ENCODE peak calls at places on chromosome 20, in nine cellular contexts. S is endothelial cell, M is iPS-NIHi11, L is MG63, V is cardiac muscle cell, Z is EL, J is IMR-90, U is Ammon's horn, F is HEK293T. H is an unnamed sample.

GRCh38 chr20:2761885-2762284 is 38.5 kb downstream of the CPXM1 start:
- DNase-seq in M (no peak), Z (no peak), S (no peak), F (no peak), J (no peak), L (no peak), V (no peak), U (no peak), H (no peak)

GRCh38 chr20:49925901-49926454 is 10.2 kb upstream of the RNF114 start:
- DNase-seq in L (no peak), V (no peak), S (no peak), J (no peak), M (no peak), F (no peak), Z (no peak), U (no peak), H (no peak)

GRCh38 chr20:48287552-48288170 is 502.4 kb upstream of the SULF2 start:
- DNase-seq in V (no peak), F (no peak), U (no peak), S (no peak), Z (no peak), L (no peak), M (no peak), J (no peak), H (no peak)

GRCh38 chr20:36562724-36563123 is 10.7 kb upstream of the TGIF2 start:
- DNase-seq in U (no peak), V (no peak), Z (no peak), J (no peak), S (no peak), L (no peak), M (no peak), F (no peak), H (no peak)

GRCh38 chr20:36350439-36350838 is 44.3 kb downstream of the DLGAP4 start:
- DNase-seq in F (no peak), M (no peak), U (no peak), L (no peak), J (no peak), Z (no peak), V (no peak), S (no peak), H (no peak)

GRCh38 chr20:63739129-63740069 is at the start of gene SLC2A4RG:
- DNase-seq in U (peak; percentile 79), Z (peak; percentile 80), S (peak; percentile 75), M (peak; percentile 99), F (peak; percentile 94), J (peak; percentile 62), L (peak; percentile 79), V (peak; percentile 92), H (no peak)

GRCh38 chr20:53918949-53919361 is 151.4 kb downstream of the BCAS1 start:
- DNase-seq in L (no peak), M (peak; percentile 83), U (no peak), V (peak; percentile 55), J (no peak), S (peak; percentile 36), F (peak; percentile 66), Z (no peak), H (no peak)

GRCh38 chr20:2206957-2207769 is 88.6 kb upstream of the TGM3 start:
- DNase-seq in L (peak; percentile 75), S (peak; percentile 89), F (peak; percentile 84), J (peak; percentile 28), V (peak; percentile 89), U (peak; percentile 71), Z (peak; percentile 76), M (peak; percentile 92), H (peak; percentile 56)

GRCh38 chr20:52105573-52106422 is 85.8 kb downstream of the ZFP64 start:
- DNase-seq in M (peak; percentile 84), F (peak; percentile 40), J (peak; percentile 23), L (no peak), V (peak; percentile 47), S (peak; percentile 31), Z (peak; percentile 53), U (no peak), H (no peak)

GRCh38 chr20:46089338-46090094 is at the start of gene NCOA5:
- DNase-seq in L (peak; percentile 99), M (peak; percentile 97), F (peak; percentile 92), J (peak; percentile 95), U (peak; percentile 98), S (peak; percentile 95), V (peak; percentile 98), Z (peak; percentile 96), H (peak; percentile 85)

GRCh38 chr20:37447688-37448087 is 73.4 kb upstream of the NNAT start:
- DNase-seq in J (no peak), M (no peak), S (no peak), F (no peak), U (no peak), Z (no peak), V (no peak), L (no peak), H (no peak)

GRCh38 chr20:25012616-25013189 is 20.2 kb upstream of the APMAP start:
- DNase-seq in M (no peak), V (no peak), F (no peak), U (no peak), Z (no peak), J (no peak), L (no peak), S (no peak), H (no peak)

GRCh38 chr20:8334641-8335040 is 202.6 kb downstream of the PLCB1 start:
- DNase-seq in U (no peak), L (no peak), S (no peak), M (peak; percentile 10), F (no peak), Z (no peak), J (no peak), V (no peak), H (no peak)

GRCh38 chr20:50100552-50100951 is 12.4 kb downstream of the UBE2V1 start:
- DNase-seq in F (no peak), L (no peak), M (no peak), V (no peak), J (no peak), U (no peak), Z (no peak), S (no peak), H (no peak)

GRCh38 chr20:17617868-17618672 is 48.2 kb downstream of the DSTN start:
- DNase-seq in S (no peak), F (no peak), L (no peak), Z (no peak), U (no peak), J (no peak), M (peak; percentile 25), V (no peak), H (peak; percentile 21)

GRCh38 chr20:34954905-34955231 is 738 bp downstream of the GSS start:
- DNase-seq in L (peak; percentile 60), S (peak; percentile 17), U (no peak), V (no peak), M (peak; percentile 41), F (peak; percentile 30), J (peak; percentile 42), Z (peak; percentile 65), H (no peak)

GRCh38 chr20:63124782-63125580 is 91.0 kb downstream of the YTHDF1 start:
- DNase-seq in J (no peak), L (no peak), F (no peak), Z (no peak), S (no peak), U (no peak), V (no peak), M (no peak), H (no peak)

GRCh38 chr20:61234224-61234623 is 17.8 kb upstream of the CDH4 start:
- DNase-seq in Z (no peak), J (no peak), L (no peak), U (no peak), S (no peak), M (no peak), V (no peak), F (no peak), H (no peak)